ENCODE peak calls at places on chromosomes 6 and 20, in seven cellular contexts. T is cardiac muscle cell; S is heart right ventricle; B is hepatocyte; K is PC-3; E is esophagus muscularis mucosa; M is CD4-positive, CD25-positive, alpha-beta regulatory T cell. L is an unnamed sample.
A peak's percentile ranks its signal among the peaks of the same experiment; 100 is the strongest.

GRCh38 chr20:34983995-34984735 is 28.5 kb downstream of the MYH7B start:
- DNase-seq in T (no peak), S (no peak), B (no peak), K (no peak), E (no peak), M (no peak), L (no peak)

GRCh38 chr6:27568226-27568889 is 95.5 kb upstream of the ZNF184 start:
- DNase-seq in T (no peak), S (no peak), B (peak; percentile 17), K (no peak), E (peak; percentile 57), M (no peak), L (no peak)

GRCh38 chr6:43181942-43182860 is at the start of gene CUL9:
- DNase-seq in T (peak; percentile 89), S (peak; percentile 86), B (peak; percentile 91), K (peak; percentile 75), E (no peak), M (peak; percentile 78), L (no peak)

GRCh38 chr6:21331221-21331620 is 262.3 kb upstream of the SOX4 start:
- DNase-seq in T (no peak), S (peak; percentile 51), B (no peak), K (no peak), E (no peak), M (no peak), L (no peak)

GRCh38 chr6:41442800-41443501 is 103.2 kb upstream of the FOXP4 start:
- DNase-seq in T (peak; percentile 92), S (peak; percentile 43), B (peak; percentile 77), K (no peak), E (no peak), M (no peak), L (no peak)

GRCh38 chr6:168303982-168304751 is 15.4 kb downstream of the DACT2 start:
- DNase-seq in T (no peak), S (no peak), B (no peak), K (no peak), E (no peak), M (no peak), L (no peak)

GRCh38 chr6:142803027-142803426 is 141.9 kb downstream of the HIVEP2 start:
- DNase-seq in T (no peak), S (no peak), B (no peak), K (no peak), E (no peak), M (no peak), L (no peak)

GRCh38 chr20:47489448-47489872 is 12.2 kb upstream of the NCOA3 start:
- DNase-seq in T (no peak), S (peak; percentile 35), B (no peak), K (no peak), E (no peak), M (peak; percentile 42), L (no peak)

GRCh38 chr20:39850821-39851330 is 838.2 kb downstream of the MAFB start:
- DNase-seq in T (no peak), S (no peak), B (no peak), K (no peak), E (no peak), M (no peak), L (no peak)

GRCh38 chr6:148523051-148523450 is 180.4 kb downstream of the SASH1 start:
- DNase-seq in T (no peak), S (no peak), B (no peak), K (peak; percentile 28), E (no peak), M (no peak), L (no peak)

GRCh38 chr6:127968394-127968793 is 67.5 kb upstream of the THEMIS start:
- DNase-seq in T (no peak), S (no peak), B (no peak), K (no peak), E (no peak), M (no peak), L (no peak)

GRCh38 chr20:4084721-4085120 is 69.4 kb upstream of the RNF24 start:
- DNase-seq in T (no peak), S (no peak), B (no peak), K (no peak), E (no peak), M (no peak), L (no peak)

GRCh38 chr6:6333498-6333897 is 13.0 kb upstream of the F13A1 start:
- DNase-seq in T (peak; percentile 46), S (no peak), B (no peak), K (peak; percentile 19), E (no peak), M (no peak), L (peak; percentile 3)

GRCh38 chr6:128657181-128657580 is 136.8 kb upstream of the PTPRK start:
- DNase-seq in T (no peak), S (no peak), B (no peak), K (no peak), E (no peak), M (no peak), L (no peak)

GRCh38 chr6:161272600-161273355 is 1.1 kb downstream of the AGPAT4 start:
- DNase-seq in T (peak; percentile 65), S (peak; percentile 27), B (peak; percentile 51), K (no peak), E (peak; percentile 14), M (no peak), L (no peak)

GRCh38 chr6:33410711-33411631 is at the start of gene PHF1:
- DNase-seq in T (peak; percentile 67), S (peak; percentile 83), B (peak; percentile 91), K (no peak), E (no peak), M (no peak), L (peak; percentile 44)

GRCh38 chr6:141303907-141304306 is 828.8 kb upstream of the GJE1 start:
- DNase-seq in T (no peak), S (no peak), B (no peak), K (no peak), E (no peak), M (no peak), L (no peak)

GRCh38 chr20:1272368-1273155 is 6.5 kb downstream of the SNPH start:
- DNase-seq in T (no peak), S (no peak), B (no peak), K (no peak), E (peak; percentile 70), M (no peak), L (no peak)

GRCh38 chr20:4912380-4913142 is 88.7 kb downstream of the SLC23A2 start:
- DNase-seq in T (no peak), S (no peak), B (no peak), K (no peak), E (no peak), M (no peak), L (no peak)

GRCh38 chr20:45445805-45446562 is 23.6 kb upstream of the WFDC2 start:
- DNase-seq in T (peak; percentile 28), S (no peak), B (no peak), K (peak; percentile 76), E (no peak), M (no peak), L (no peak)

GRCh38 chr20:2108987-2109386 is 7.4 kb downstream of the STK35 start:
- DNase-seq in T (no peak), S (no peak), B (peak; percentile 42), K (peak; percentile 90), E (no peak), M (no peak), L (peak; percentile 43)

GRCh38 chr6:158232445-158233213 is 64.5 kb downstream of the GTF2H5 start:
- DNase-seq in T (peak; percentile 68), S (peak; percentile 70), B (peak; percentile 75), K (peak; percentile 51), E (no peak), M (peak; percentile 50), L (no peak)

GRCh38 chr6:43142101-43142500 is 29.0 kb upstream of the SRF start:
- DNase-seq in T (no peak), S (no peak), B (no peak), K (no peak), E (no peak), M (no peak), L (no peak)

GRCh38 chr20:50563133-50563944 is 53.2 kb downstream of the PTPN1 start:
- DNase-seq in T (no peak), S (no peak), B (no peak), K (no peak), E (no peak), M (no peak), L (no peak)

GRCh38 chr6:49565855-49566254 is 15.4 kb downstream of the C6orf141 start:
- DNase-seq in T (no peak), S (no peak), B (no peak), K (peak; percentile 65), E (no peak), M (no peak), L (no peak)

GRCh38 chr6:56954389-56955170 is at the start of gene BEND6:
- DNase-seq in T (peak; percentile 62), S (peak; percentile 13), B (peak; percentile 82), K (peak; percentile 79), E (no peak), M (no peak), L (no peak)

GRCh38 chr20:50282592-50283241 is 92.1 kb downstream of the CEBPB start:
- DNase-seq in T (no peak), S (no peak), B (no peak), K (no peak), E (no peak), M (no peak), L (no peak)

DNA sequence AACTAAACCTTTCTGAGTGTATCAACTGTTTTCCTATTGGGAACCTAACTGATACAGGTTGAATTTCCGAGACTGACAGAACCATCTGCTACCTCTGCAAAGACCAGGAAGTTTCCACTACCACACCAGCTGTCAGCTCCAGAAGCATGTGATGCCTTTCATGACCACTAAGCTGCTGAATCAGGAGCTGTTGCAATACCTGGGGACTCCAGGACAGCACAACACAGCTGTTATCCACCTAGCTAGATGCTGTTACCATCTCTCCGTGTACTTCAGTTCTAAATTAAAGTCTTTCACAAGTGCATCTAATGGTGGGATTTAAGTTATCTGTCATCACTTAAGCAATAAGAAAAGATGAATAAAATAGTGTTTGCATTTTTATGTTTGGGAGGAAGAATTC is 158.2 kb upstream of the IMPG1 start:
- DNase-seq in T (no peak), S (no peak), B (peak; percentile 26), K (no peak), E (no peak), M (no peak), L (no peak)
- H3K27ac ChIP-seq in T (no peak overlapping the region), S (no peak overlapping the region), B (no peak overlapping the region), K (no peak overlapping the region), E (no peak overlapping the region), M (no peak overlapping the region), L (no peak overlapping the region)

GRCh38 chr6:170010665-170011232 is 259.3 kb downstream of the ERMARD start:
- DNase-seq in T (no peak), S (no peak), B (no peak), K (no peak), E (no peak), M (no peak), L (no peak)
- H3K27ac ChIP-seq in T (no peak overlapping the region), S (peak overlapping the region; percentile 64), B (no peak overlapping the region), K (no peak overlapping the region), E (no peak overlapping the region), M (no peak overlapping the region), L (no peak overlapping the region)

GRCh38 chr6:8027965-8028651 is 36.1 kb downstream of the BLOC1S5 start:
- DNase-seq in T (no peak), S (peak; percentile 17), B (no peak), K (no peak), E (no peak), M (no peak), L (no peak)
- H3K27ac ChIP-seq in T (no peak overlapping the region), S (peak overlapping the region; percentile 78), B (no peak overlapping the region), K (no peak overlapping the region), E (peak overlapping the region; percentile 28), M (no peak overlapping the region), L (no peak overlapping the region)

DNA sequence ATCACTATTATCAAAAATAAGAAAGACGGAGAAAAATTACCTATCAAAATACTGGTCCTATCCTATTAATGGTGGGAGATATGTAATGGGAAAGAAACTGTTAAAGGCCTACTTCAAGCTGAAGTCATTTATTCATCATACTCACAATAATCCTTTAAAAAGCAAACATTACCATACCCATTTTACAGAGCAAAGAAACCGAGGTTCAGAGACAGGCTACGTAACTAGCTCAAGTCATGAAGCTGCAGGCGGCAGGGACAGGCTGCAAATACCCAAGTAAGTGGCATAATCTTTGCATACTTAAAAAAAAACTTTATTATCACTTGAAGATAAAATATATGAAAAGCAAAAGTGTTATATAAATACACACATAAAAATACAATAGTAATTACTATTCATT is 2.6 kb downstream of the RALGAPA2 start:
- DNase-seq in T (no peak), S (no peak), B (no peak), K (no peak), E (no peak), M (no peak), L (no peak)
- H3K27ac ChIP-seq in T (no peak overlapping the region), S (peak overlapping the region; percentile 60), B (peak overlapping the region; percentile 93), K (no peak overlapping the region), E (peak overlapping the region; percentile 89), M (no peak overlapping the region), L (no peak overlapping the region)